ENCODE peak calls at places on chromosomes 12 and 14, in ten cellular contexts. S, A, V, P, D, I, E, L, U and B are unnamed samples.

GRCh38 chr14:20834899-20835298 is 32.3 kb upstream of the RNASE1 start:
- DNase-seq in L (no peak), S (no peak), E (no peak), P (no peak), D (no peak), V (no peak), I (no peak), U (no peak), A (no peak), B (no peak)

GRCh38 chr12:104433061-104433460 is 23.7 kb upstream of the CHST11 start:
- DNase-seq in V (no peak), S (no peak), E (no peak), P (no peak), A (no peak), L (no peak), D (no peak), U (no peak), I (no peak), B (no peak)

GRCh38 chr14:96662116-96662901 is 134.9 kb upstream of the VRK1 start:
- DNase-seq in I (no peak), S (no peak), E (no peak), P (no peak), L (no peak), D (no peak), A (no peak), U (no peak), V (no peak), B (no peak)

GRCh38 chr12:3446235-3446634 is 44.8 kb upstream of the PRMT8 start:
- DNase-seq in V (no peak), E (no peak), I (no peak), A (no peak), L (no peak), U (no peak), P (no peak), D (no peak), S (no peak), B (no peak)

GRCh38 chr12:64127811-64128210 is 94.3 kb downstream of the KICS2 start:
- DNase-seq in E (no peak), U (no peak), P (no peak), L (no peak), D (no peak), S (no peak), V (no peak), A (no peak), I (no peak), B (no peak)

GRCh38 chr12:125341422-125341821 is 276.2 kb downstream of the AACS start:
- DNase-seq in S (no peak), P (no peak), V (no peak), U (no peak), A (no peak), E (no peak), I (no peak), L (no peak), D (no peak), B (no peak)

GRCh38 chr14:52553002-52553670 is 500 bp downstream of the GPR137C start:
- DNase-seq in E (peak; percentile 60), P (peak; percentile 39), U (peak; percentile 29), A (no peak), L (no peak), S (peak; percentile 37), V (peak; percentile 76), D (no peak), I (no peak), B (no peak)

GRCh38 chr14:70045715-70046535 is 142.8 kb downstream of the SLC8A3 start:
- DNase-seq in P (no peak), U (peak; percentile 32), E (peak; percentile 82), L (peak; percentile 15), S (peak; percentile 22), A (peak; percentile 83), V (peak; percentile 83), I (no peak), D (peak; percentile 33), B (no peak)

GRCh38 chr14:67413806-67414769 is 2.1 kb upstream of the PLEK2 start:
- DNase-seq in E (no peak), A (peak; percentile 99), U (no peak), L (peak; percentile 86), P (no peak), D (peak; percentile 85), I (no peak), S (no peak), V (peak; percentile 70), B (no peak)

GRCh38 chr14:105899071-105899641 is 372.8 kb downstream of the TMEM121 start:
- DNase-seq in V (peak; percentile 54), P (no peak), I (no peak), L (no peak), A (no peak), S (no peak), D (no peak), E (peak; percentile 39), U (no peak), B (no peak)

GRCh38 chr12:20395791-20396550 is 27.6 kb downstream of the PDE3A start:
- DNase-seq in S (no peak), I (no peak), L (no peak), D (no peak), P (no peak), U (no peak), A (no peak), V (no peak), E (no peak), B (no peak)

GRCh38 chr12:55724226-55724939 is 4.2 kb downstream of the RDH5 start:
- DNase-seq in U (peak; percentile 37), P (peak; percentile 50), L (no peak), V (peak; percentile 87), I (no peak), A (peak; percentile 46), E (peak; percentile 87), S (no peak), D (peak; percentile 72), B (peak; percentile 63)

GRCh38 chr12:108598553-108599250 is 818 bp upstream of the TMEM119 start:
- DNase-seq in S (no peak), P (no peak), D (no peak), I (no peak), E (no peak), U (no peak), L (no peak), A (no peak), V (no peak), B (no peak)

GRCh38 chr14:50667491-50668007 is 557 bp downstream of the SAV1 start:
- DNase-seq in A (peak; percentile 8), V (no peak), I (no peak), E (no peak), P (no peak), L (no peak), U (no peak), D (no peak), S (peak; percentile 41), B (no peak)

GRCh38 chr12:5965950-5966383 is 20.9 kb upstream of the ANO2 start:
- DNase-seq in E (no peak), U (no peak), L (no peak), D (peak; percentile 28), I (no peak), P (peak; percentile 19), V (no peak), S (no peak), A (peak; percentile 32), B (no peak)

GRCh38 chr12:116662612-116663144 is 75.2 kb downstream of the SPRING1 start:
- DNase-seq in S (no peak), U (no peak), I (no peak), E (no peak), V (no peak), L (no peak), A (no peak), D (no peak), P (no peak), B (no peak)

GRCh38 chr12:82461393-82461792 is 103.1 kb downstream of the METTL25 start:
- DNase-seq in L (peak; percentile 50), I (no peak), U (no peak), D (no peak), P (no peak), S (no peak), V (no peak), A (no peak), E (no peak), B (no peak)

GRCh38 chr14:54108481-54109471 is 152.2 kb upstream of the BMP4 start:
- DNase-seq in D (peak; percentile 88), V (no peak), L (peak; percentile 22), A (peak; percentile 96), U (no peak), S (no peak), P (no peak), I (peak; percentile 31), E (no peak), B (no peak)